ENCODE peak calls at places on chromosome 22, in ten cellular contexts. Y, C, J, S, M, F, U, W, N and P are unnamed samples.

GRCh38 chr22:19404676-19405075 is 26.9 kb downstream of the HIRA start:
- DNase-seq in F (no peak), Y (no peak), M (no peak), W (no peak), U (no peak), C (no peak), N (no peak), J (no peak), S (no peak), P (no peak)

GRCh38 chr22:37163618-37164534 is 14.2 kb upstream of the IL2RB start:
- DNase-seq in U (no peak), J (peak), Y (no peak), F (no peak), S (no peak), W (no peak), C (no peak), M (no peak), N (no peak), P (no peak)

GRCh38 chr22:44685384-44686056 is 16.5 kb upstream of the PRR5 start:
- DNase-seq in M (peak), J (peak), W (no peak), C (no peak), S (peak), N (no peak), Y (peak), U (peak), F (peak), P (peak)

GRCh38 chr22:43331698-43332097 is 11.5 kb downstream of the SCUBE1 start:
- DNase-seq in U (no peak), W (no peak), Y (no peak), S (no peak), M (no peak), C (no peak), J (no peak), F (no peak), N (no peak), P (no peak)

GRCh38 chr22:23072911-23073491 is 2.7 kb downstream of the GNAZ start:
- DNase-seq in Y (no peak), S (no peak), U (no peak), M (no peak), J (peak), W (no peak), N (peak), C (no peak), F (peak), P (peak)

GRCh38 chr22:25564320-25564978 is at the start of gene GRK3:
- DNase-seq in J (peak), F (peak), C (peak), S (peak), Y (peak), W (no peak), N (peak), U (peak), M (peak), P (peak)

GRCh38 chr22:26446808-26447515 is 17.9 kb downstream of the ASPHD2 start:
- DNase-seq in F (no peak), N (no peak), Y (no peak), J (no peak), M (no peak), U (no peak), W (no peak), S (no peak), C (no peak), P (no peak)

GRCh38 chr22:24106385-24107381 is 74.6 kb upstream of the SUSD2 start:
- DNase-seq in S (no peak), W (no peak), M (no peak), F (no peak), U (peak), J (peak), Y (no peak), C (no peak), N (peak), P (no peak)

GRCh38 chr22:38872831-38873248 is 824 bp upstream of the CBX6 start:
- DNase-seq in M (no peak), S (no peak), C (peak), U (peak), J (peak), F (peak), N (peak), W (no peak), Y (no peak), P (no peak)

GRCh38 chr22:22982616-22983015 is 87.7 kb upstream of the GNAZ start:
- DNase-seq in W (no peak), C (no peak), F (no peak), Y (no peak), S (no peak), J (no peak), M (no peak), N (no peak), U (no peak), P (no peak)

GRCh38 chr22:50183141-50183971 is 2.4 kb upstream of the TRABD start:
- DNase-seq in J (no peak), S (no peak), C (no peak), U (no peak), M (no peak), W (no peak), F (no peak), N (no peak), Y (no peak), P (no peak)

GRCh38 chr22:38881464-38881871 is 9.5 kb upstream of the CBX6 start:
- DNase-seq in W (peak), M (no peak), U (peak), C (no peak), S (no peak), N (no peak), J (no peak), Y (no peak), F (peak), P (no peak)

GRCh38 chr22:21727768-21728167 is 7.8 kb downstream of the YPEL1 start:
- DNase-seq in C (no peak), Y (no peak), J (no peak), M (no peak), N (no peak), U (no peak), F (no peak), W (no peak), S (no peak), P (no peak)

GRCh38 chr22:33835196-33835788 is 85.0 kb downstream of the LARGE1 start:
- DNase-seq in W (no peak), S (no peak), M (no peak), N (no peak), J (no peak), F (no peak), U (no peak), Y (no peak), C (no peak), P (no peak)

GRCh38 chr22:49322231-49322630 is 505.4 kb downstream of the BRD1 start:
- DNase-seq in J (peak), C (no peak), F (no peak), N (no peak), M (no peak), W (no peak), S (no peak), U (no peak), Y (no peak), P (no peak)

GRCh38 chr22:25853902-25854301 is 111.9 kb downstream of the MYO18B start:
- DNase-seq in W (no peak), F (no peak), S (no peak), C (no peak), M (no peak), Y (peak), U (no peak), N (no peak), J (no peak), P (no peak)

GRCh38 chr22:44686873-44687600 is 15.0 kb upstream of the PRR5 start:
- DNase-seq in Y (no peak), S (peak), F (no peak), J (no peak), W (no peak), N (no peak), M (no peak), C (no peak), U (peak), P (no peak)

GRCh38 chr22:33917744-33918406 is 2.4 kb downstream of the LARGE1 start:
- DNase-seq in Y (no peak), F (no peak), M (no peak), W (no peak), N (no peak), C (no peak), J (no peak), U (peak), S (no peak), P (no peak)

GRCh38 chr22:21587803-21588611 is 20.5 kb downstream of the UBE2L3 start:
- DNase-seq in M (no peak), S (no peak), C (no peak), Y (no peak), N (no peak), U (peak), F (no peak), J (no peak), W (peak), P (no peak)

GRCh38 chr22:19130959-19131684 is at the start of gene TSSK2:
- DNase-seq in S (no peak), J (no peak), M (no peak), C (no peak), N (no peak), F (no peak), W (no peak), U (no peak), Y (no peak), P (no peak)

GRCh38 chr22:37233751-37234631 is 10.1 kb downstream of the RAC2 start:
- DNase-seq in S (no peak), W (no peak), M (no peak), C (no peak), N (no peak), Y (no peak), J (peak), F (no peak), U (no peak), P (peak)

GRCh38 chr22:41758231-41758630 is 42.2 kb upstream of the CCDC134 start:
- DNase-seq in N (no peak), W (no peak), J (no peak), C (no peak), M (no peak), Y (no peak), U (no peak), F (no peak), S (no peak), P (no peak)

GRCh38 chr22:41766476-41766875 is 34.0 kb upstream of the CCDC134 start:
- DNase-seq in W (no peak), C (no peak), Y (no peak), F (no peak), J (no peak), M (no peak), N (no peak), U (no peak), S (no peak), P (no peak)

GRCh38 chr22:41768420-41768819 is 32.1 kb upstream of the CCDC134 start:
- DNase-seq in F (no peak), J (no peak), Y (no peak), M (no peak), S (peak), W (no peak), C (no peak), N (no peak), U (peak), P (peak)

GRCh38 chr22:41757507-41757906 is 43.0 kb upstream of the CCDC134 start:
- DNase-seq in J (no peak), S (no peak), U (no peak), C (no peak), F (no peak), W (no peak), N (no peak), Y (no peak), M (no peak), P (peak)

GRCh38 chr22:41762980-41763779 is 37.3 kb upstream of the CCDC134 start:
- DNase-seq in S (peak), Y (peak), J (no peak), U (no peak), C (no peak), N (no peak), F (no peak), M (no peak), W (no peak), P (no peak)
- TF ChIP-seq CTCF in S (peak), Y (peak), J (peak), U (no peak), C (no peak), N (peak), F (peak), M (no peak), W (peak), P (peak)

GRCh38 chr22:31753634-31754471 is at the start of gene DEPDC5:
- DNase-seq in U (peak), N (peak), Y (peak), W (peak), M (peak), J (peak), C (peak), F (peak), S (peak), P (peak)
- TF ChIP-seq CTCF in U (no peak), N (no peak), Y (no peak), W (peak), M (no peak), J (no peak), C (peak), F (no peak), S (no peak), P (no peak)

GRCh38 chr22:20567993-20568417 is 60.6 kb downstream of the MED15 start:
- DNase-seq in F (no peak), N (peak), U (peak), C (no peak), S (peak), J (no peak), W (no peak), M (no peak), Y (peak), P (no peak)
- TF ChIP-seq CTCF in F (peak), N (peak), U (peak), C (no peak), S (peak), J (peak), W (peak), M (no peak), Y (peak), P (no peak)

GRCh38 chr22:27883656-27884350 is 35.3 kb downstream of the PITPNB start:
- DNase-seq in M (no peak), C (no peak), J (no peak), S (no peak), N (no peak), Y (no peak), W (no peak), U (no peak), F (no peak), P (no peak)

GRCh38 chr22:27888310-27888709 is 30.7 kb downstream of the PITPNB start:
- DNase-seq in N (no peak), U (no peak), M (no peak), Y (no peak), J (no peak), C (no peak), F (no peak), S (no peak), W (no peak), P (no peak)

GRCh38 chr22:27892064-27892463 is 27.0 kb downstream of the PITPNB start:
- DNase-seq in N (peak), S (no peak), Y (no peak), J (no peak), C (no peak), F (no peak), U (no peak), M (no peak), W (no peak), P (no peak)

GRCh38 chr22:27885977-27886842 is 32.8 kb downstream of the PITPNB start:
- DNase-seq in Y (peak), W (peak), N (no peak), F (no peak), S (peak), M (peak), U (peak), J (no peak), C (peak), P (no peak)

DNA sequence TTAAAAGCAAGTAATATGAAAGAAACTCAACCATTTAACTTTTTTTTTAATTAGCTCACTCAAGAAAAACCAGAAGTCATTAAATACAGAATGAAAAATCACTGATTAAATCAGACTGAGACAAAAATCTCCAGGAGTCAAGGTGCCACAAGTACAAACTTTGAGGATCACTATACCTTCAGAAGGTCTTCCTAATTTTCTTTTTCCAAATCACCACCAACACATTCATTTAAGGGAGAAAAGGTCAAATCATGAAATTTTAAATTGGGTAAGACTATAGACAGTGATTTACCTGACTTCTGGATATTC is 32.3 kb downstream of the PITPNB start:
- DNase-seq in M (no peak), U (no peak), C (no peak), J (no peak), W (no peak), Y (no peak), S (no peak), N (no peak), F (no peak), P (no peak)
- TF ChIP-seq CTCF in M (peak), U (no peak), C (no peak), J (no peak), W (no peak), Y (no peak), S (no peak), N (no peak), F (no peak), P (peak)

GRCh38 chr22:35582861-35583670 is 34.1 kb downstream of the MB start:
- DNase-seq in Y (peak), J (peak), N (peak), S (peak), F (peak), U (peak), W (no peak), C (peak), M (peak), P (no peak)
- TF ChIP-seq CTCF in Y (peak), J (peak), N (peak), S (peak), F (peak), U (peak), W (peak), C (peak), M (peak), P (peak)

GRCh38 chr22:32826537-32826936 is 25.0 kb downstream of the TIMP3 start:
- DNase-seq in M (no peak), S (no peak), F (no peak), U (no peak), W (no peak), Y (no peak), C (no peak), J (no peak), N (no peak), P (no peak)

GRCh38 chr22:32827061-32827602 is 25.6 kb downstream of the TIMP3 start:
- DNase-seq in N (no peak), C (no peak), W (no peak), M (no peak), F (no peak), J (no peak), S (no peak), Y (no peak), U (no peak), P (no peak)

GRCh38 chr22:32828561-32828960 is 27.1 kb downstream of the TIMP3 start:
- DNase-seq in Y (no peak), J (no peak), M (no peak), U (no peak), N (no peak), W (no peak), F (no peak), C (no peak), S (no peak), P (no peak)

GRCh38 chr22:32829451-32829851 is 27.9 kb downstream of the TIMP3 start:
- DNase-seq in J (no peak), U (no peak), W (no peak), Y (no peak), M (no peak), F (no peak), C (no peak), N (no peak), S (no peak), P (no peak)

DNA sequence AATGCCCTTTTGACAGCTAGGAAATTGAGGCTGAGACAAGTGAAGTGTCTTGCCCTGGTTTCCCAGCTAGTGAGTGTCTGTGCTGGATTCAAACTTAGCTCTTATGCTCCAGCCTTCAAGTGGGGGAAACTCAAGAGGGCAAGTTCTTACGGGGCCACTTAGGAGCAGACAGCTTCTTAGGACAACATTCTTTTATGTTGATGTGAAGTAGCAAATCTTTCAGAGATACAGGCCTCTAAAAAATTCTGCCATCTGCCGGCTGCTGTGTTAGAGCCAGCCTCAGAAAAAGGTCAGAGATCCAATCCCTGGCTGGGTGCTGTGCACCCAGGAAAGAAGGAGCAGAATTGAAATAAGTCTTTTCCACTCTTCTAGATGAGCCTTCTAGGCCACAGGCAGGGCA is 26.6 kb downstream of the TIMP3 start:
- DNase-seq in F (no peak), W (no peak), M (no peak), N (no peak), C (no peak), S (no peak), Y (no peak), U (no peak), J (no peak), P (no peak)
- TF ChIP-seq CTCF in F (peak), W (no peak), M (no peak), N (peak), C (peak), S (peak), Y (no peak), U (peak), J (peak), P (no peak)

GRCh38 chr22:29030016-29030617 is 31.5 kb downstream of the C22orf31 start:
- DNase-seq in Y (peak), F (no peak), C (no peak), W (no peak), S (no peak), U (peak), N (no peak), J (no peak), M (peak), P (no peak)

GRCh38 chr22:29030618-29031235 is 30.9 kb downstream of the C22orf31 start:
- DNase-seq in S (peak), W (no peak), U (peak), J (peak), N (peak), C (peak), Y (peak), F (peak), M (peak), P (no peak)

GRCh38 chr22:29032014-29032475 is 29.6 kb downstream of the C22orf31 start:
- DNase-seq in U (no peak), F (no peak), W (no peak), Y (no peak), S (no peak), N (no peak), J (no peak), C (no peak), M (no peak), P (no peak)

GRCh38 chr22:29032584-29032983 is 29.0 kb downstream of the C22orf31 start:
- DNase-seq in J (no peak), N (no peak), M (no peak), S (no peak), Y (no peak), U (peak), C (no peak), W (no peak), F (no peak), P (no peak)

DNA sequence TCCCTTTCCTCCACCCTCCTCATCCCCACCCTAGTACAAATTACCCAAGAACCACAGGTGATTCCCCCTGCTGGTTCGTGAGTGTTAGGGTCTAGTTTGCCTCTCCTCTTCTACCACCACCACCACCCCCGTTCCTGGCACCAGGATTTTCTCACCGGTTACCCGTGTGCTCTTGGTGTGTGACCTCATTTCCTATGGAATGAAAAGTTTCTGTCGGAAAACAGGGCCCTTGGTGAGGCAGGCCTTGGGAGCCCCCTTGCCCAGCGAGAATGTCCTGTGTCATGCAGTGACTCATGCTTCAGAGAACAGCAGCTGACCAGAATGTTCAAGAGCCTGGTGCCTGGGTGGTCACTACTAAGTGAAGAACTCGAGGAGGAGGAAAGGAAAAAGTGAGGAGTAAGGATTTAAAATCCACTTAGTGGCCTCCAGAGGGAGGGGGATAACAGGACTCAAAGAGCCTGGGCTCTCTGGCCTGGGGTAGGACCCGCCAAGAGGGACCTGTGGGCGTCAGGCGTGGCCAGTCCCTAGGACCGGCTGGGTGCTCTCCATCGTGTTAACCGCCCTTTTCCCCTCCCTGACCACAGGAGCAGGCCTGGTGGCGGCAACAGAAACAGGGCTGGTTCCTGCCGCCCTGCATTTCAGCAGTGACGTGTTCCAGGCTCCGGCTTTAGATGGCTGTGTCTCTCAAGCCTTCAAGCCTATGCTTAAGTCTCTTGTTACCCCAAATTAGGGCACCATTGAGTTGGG is 30.2 kb downstream of the C22orf31 start:
- DNase-seq in U (peak), S (peak), M (peak), J (peak), N (no peak), F (peak), W (peak), Y (peak), C (peak), P (no peak)
- TF ChIP-seq CTCF in U (peak), S (peak), M (no peak), J (no peak), N (no peak), F (peak), W (peak), Y (no peak), C (no peak), P (no peak)

GRCh38 chr22:47169801-47170140 is 407.3 kb downstream of the TBC1D22A start:
- DNase-seq in S (no peak), C (peak), Y (no peak), N (no peak), J (peak), F (no peak), W (no peak), U (no peak), M (no peak), P (no peak)
- TF ChIP-seq CTCF in S (no peak), C (no peak), Y (no peak), N (no peak), J (no peak), F (no peak), W (no peak), U (no peak), M (no peak), P (no peak)